ENCODE peak calls at places on chromosomes 11 and 22, in eight cellular contexts. G, I, C, D, Q, M, X and E are unnamed samples.
A peak's percentile ranks its signal among the peaks of the same experiment; 100 is the strongest.

GRCh38 chr22:24134090-24134846 is 47.0 kb upstream of the SUSD2 start:
- DNase-seq in G (no peak), C (no peak), X (peak; percentile 36), D (no peak), I (no peak), M (peak; percentile 67), Q (no peak), E (no peak)

GRCh38 chr22:27761652-27762051 is 39.9 kb downstream of the MN1 start:
- DNase-seq in I (no peak), Q (no peak), G (no peak), X (no peak), C (no peak), D (no peak), M (no peak), E (no peak)

GRCh38 chr11:34251640-34251980 is 106.2 kb downstream of the ABTB2 start:
- DNase-seq in G (no peak), Q (no peak), I (no peak), X (no peak), C (no peak), D (no peak), M (no peak), E (no peak)

GRCh38 chr22:33996824-33997223 is 76.5 kb upstream of the LARGE1 start:
- DNase-seq in Q (no peak), G (no peak), X (no peak), C (no peak), M (no peak), I (no peak), D (no peak), E (no peak)

GRCh38 chr22:48827904-48828555 is 999.6 kb downstream of the BRD1 start:
- DNase-seq in I (no peak), M (no peak), C (no peak), G (no peak), Q (no peak), X (no peak), D (no peak), E (peak; percentile 43)

GRCh38 chr11:70398834-70399680 is 728 bp downstream of the CTTN start:
- DNase-seq in Q (peak; percentile 59), I (no peak), M (peak; percentile 15), G (no peak), C (no peak), X (no peak), D (no peak), E (peak; percentile 54)

GRCh38 chr11:16456366-16456765 is 100.0 kb upstream of the SOX6 start:
- DNase-seq in X (no peak), I (no peak), M (no peak), C (no peak), Q (no peak), D (no peak), G (no peak), E (no peak)

GRCh38 chr11:20671856-20672546 is 2.6 kb downstream of the NELL1 start:
- DNase-seq in Q (no peak), M (no peak), I (no peak), D (no peak), G (no peak), X (no peak), C (no peak), E (no peak)

GRCh38 chr11:81772161-81772560 is 961.5 kb downstream of the FAM181B start:
- DNase-seq in Q (no peak), D (no peak), C (no peak), I (no peak), X (no peak), G (no peak), M (peak; percentile 22), E (no peak)

GRCh38 chr11:3154001-3154599 is 11.0 kb downstream of the OSBPL5 start:
- DNase-seq in M (no peak), G (no peak), I (no peak), X (peak; percentile 16), C (no peak), D (no peak), Q (peak; percentile 21), E (no peak)

GRCh38 chr11:22703040-22703439 is 36.6 kb downstream of the GAS2 start:
- DNase-seq in C (peak; percentile 7), G (no peak), M (peak; percentile 70), D (peak; percentile 12), I (no peak), Q (no peak), X (no peak), E (no peak)

DNA sequence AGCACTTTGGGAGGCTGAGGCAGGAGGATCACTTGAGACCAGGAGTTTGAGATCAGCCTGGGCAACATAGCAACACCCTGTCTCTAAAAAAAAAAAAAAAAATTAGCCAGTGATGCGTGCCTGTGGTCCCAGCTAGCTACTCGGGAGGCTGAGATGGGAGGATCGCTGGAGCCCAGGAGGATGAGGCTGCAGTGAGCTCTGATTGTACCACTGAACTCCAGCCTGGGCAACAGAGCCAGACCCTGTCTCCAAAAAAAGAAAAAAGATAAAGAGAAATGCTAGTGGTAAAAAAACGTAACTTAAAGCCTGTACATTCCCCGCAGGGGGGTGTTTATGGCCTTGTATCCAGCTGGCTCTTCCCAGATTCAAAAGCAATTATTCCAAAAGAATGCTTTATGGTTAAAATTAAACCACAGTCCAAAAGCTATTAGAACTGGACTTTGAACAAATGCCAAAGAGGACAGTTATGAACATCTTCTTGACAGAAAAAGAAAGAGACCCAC is 16.4 kb upstream of the SNX32 start:
- DNase-seq in I (no peak), Q (no peak), C (no peak), M (no peak), X (no peak), G (no peak), D (no peak), E (no peak)
- H3K27ac ChIP-seq in I (no peak overlapping the region), Q (peak overlapping the region; percentile 37), C (peak overlapping the region; percentile 52), M (peak overlapping the region; percentile 89), X (peak overlapping the region; percentile 77), G (peak overlapping the region; percentile 66), D (peak overlapping the region; percentile 55), E (peak overlapping the region; percentile 83)

GRCh38 chr22:46250035-46250782 is at the start of gene CDPF1:
- DNase-seq in I (peak; percentile 23), X (peak; percentile 95), C (peak; percentile 87), Q (peak; percentile 91), M (peak; percentile 91), D (peak; percentile 92), G (peak; percentile 89), E (peak; percentile 95)
- TF ChIP-seq CTCF in I (no peak), X (peak; percentile 10), C (no peak), Q (no peak), M (no peak), D (no peak), G (no peak), E (no peak)

GRCh38 chr11:132588366-132588765 is 943.9 kb downstream of the OPCML start:
- DNase-seq in I (no peak), D (no peak), M (no peak), X (no peak), G (no peak), C (no peak), Q (no peak), E (no peak)

GRCh38 chr11:132590554-132590953 is 941.7 kb downstream of the OPCML start:
- DNase-seq in D (no peak), M (no peak), G (no peak), I (no peak), X (no peak), C (no peak), Q (no peak), E (no peak)

GRCh38 chr11:132589802-132590201 is 942.5 kb downstream of the OPCML start:
- DNase-seq in D (no peak), G (no peak), C (no peak), X (no peak), I (no peak), Q (no peak), M (no peak), E (no peak)

GRCh38 chr11:132587716-132588115 is 944.6 kb downstream of the OPCML start:
- DNase-seq in X (no peak), M (no peak), G (no peak), I (no peak), D (no peak), C (no peak), Q (no peak), E (no peak)

DNA sequence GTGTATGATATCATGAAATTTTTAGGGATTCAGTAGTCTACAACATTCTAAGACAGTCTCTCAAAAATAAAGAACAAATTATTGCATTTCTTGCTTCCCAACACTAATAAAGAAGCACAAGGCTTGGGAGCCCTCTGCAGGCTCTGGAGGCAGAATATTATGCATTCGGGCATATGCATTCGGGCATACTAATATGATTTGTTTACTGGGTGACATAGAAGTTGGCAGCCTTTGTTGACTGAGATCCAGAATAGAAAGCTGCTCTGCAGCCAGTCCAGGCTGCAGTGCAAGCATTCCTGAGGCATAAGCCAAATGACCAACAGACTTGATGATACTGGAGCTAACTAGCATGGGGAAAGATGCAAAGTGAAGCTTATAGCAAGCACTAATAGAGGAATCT is 945.5 kb downstream of the OPCML start:
- DNase-seq in G (no peak), D (no peak), I (no peak), X (no peak), Q (no peak), M (no peak), C (no peak), E (no peak)
- H3K4me3 ChIP-seq in G (no peak overlapping the region), D (no peak overlapping the region), I (no peak overlapping the region), X (no peak overlapping the region), Q (no peak overlapping the region), M (no peak overlapping the region), C (no peak overlapping the region), E (no peak overlapping the region)

GRCh38 chr22:49958462-49958921 is 2.1 kb upstream of the PIM3 start:
- DNase-seq in Q (peak; percentile 47), I (no peak), C (no peak), X (peak; percentile 10), D (no peak), G (no peak), M (no peak), E (peak; percentile 19)

GRCh38 chr22:49955581-49956417 is 4.8 kb upstream of the PIM3 start:
- DNase-seq in G (no peak), C (no peak), D (no peak), X (peak; percentile 18), Q (peak; percentile 53), I (no peak), M (no peak), E (peak; percentile 89)

GRCh38 chr22:49957826-49958461 is 2.6 kb upstream of the PIM3 start:
- DNase-seq in Q (peak; percentile 54), X (peak; percentile 15), G (no peak), D (no peak), I (no peak), M (peak; percentile 17), C (no peak), E (no peak)

GRCh38 chr22:49956418-49956770 is 4.2 kb upstream of the PIM3 start:
- DNase-seq in Q (peak; percentile 47), X (no peak), C (no peak), M (peak; percentile 3), G (no peak), D (no peak), I (no peak), E (peak; percentile 89)

DNA sequence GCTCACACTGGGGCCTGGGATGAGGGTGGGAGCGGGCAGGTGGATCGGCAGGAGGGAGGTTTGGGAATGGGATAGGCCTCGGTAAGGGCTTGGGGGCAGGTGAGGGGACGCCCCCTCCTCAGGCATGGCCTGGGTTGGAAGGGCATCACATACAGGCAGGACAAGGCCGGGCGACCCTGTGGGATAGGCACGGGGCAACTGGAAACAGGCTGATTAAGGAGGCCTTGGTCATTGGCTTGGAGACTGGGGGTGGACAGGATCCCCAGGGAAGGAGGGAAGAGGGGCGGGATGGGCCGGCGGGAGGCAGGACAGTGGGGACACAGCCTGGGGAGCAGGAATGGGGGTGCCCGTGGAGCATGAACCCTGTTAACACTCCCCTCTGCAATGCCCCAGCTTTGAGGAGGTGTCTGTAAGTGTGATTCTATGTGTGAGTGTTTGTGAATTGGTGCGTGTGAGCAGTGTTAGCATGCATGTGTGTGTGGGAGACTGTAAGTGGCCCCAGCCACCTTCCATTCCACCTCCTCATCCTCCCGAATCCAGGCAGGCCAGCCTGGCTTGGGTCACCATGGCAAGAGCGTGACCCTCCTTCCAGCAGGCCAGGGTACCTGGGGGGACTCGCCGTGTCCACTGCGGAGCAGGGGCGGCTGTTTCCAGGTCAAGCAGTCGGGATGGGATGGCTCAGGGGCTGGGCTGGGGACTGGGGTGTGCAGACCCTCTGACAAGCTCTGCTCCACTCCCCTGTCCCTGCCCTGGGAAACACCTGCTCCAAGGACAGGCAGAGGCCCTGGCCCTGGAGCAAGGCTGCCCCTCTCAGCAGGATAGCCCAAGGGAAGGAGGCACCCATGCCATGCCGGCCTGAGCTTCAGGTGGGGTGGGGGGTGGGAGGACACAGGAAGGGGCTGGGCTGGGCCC is 3.4 kb upstream of the PIM3 start:
- DNase-seq in C (no peak), I (no peak), D (no peak), G (no peak), X (peak; percentile 16), Q (peak; percentile 48), M (no peak), E (no peak)
- H3K27ac ChIP-seq in C (no peak overlapping the region), I (no peak overlapping the region), D (no peak overlapping the region), G (peak overlapping the region; percentile 95), X (no peak overlapping the region), Q (no peak overlapping the region), M (no peak overlapping the region), E (no peak overlapping the region)